ENCODE peak calls at places on chromosomes 11 and 22, in nine cellular contexts. B is fibroblast of lung; R is naive thymus-derived CD4-positive, alpha-beta T cell; V is cardiac muscle cell; C is mucosa of descending colon; F is Panc1; U is CD8-positive, alpha-beta memory T cell; Y is BJ; E is stomach. W is an unnamed sample. For H3K36me3, the result is how much of the 10 kb centered on the place peaks cover.

GRCh38 chr22:38781033-38781432 is 12.9 kb downstream of the DNAL4 start:
- DNase-seq in B (no peak), R (no peak), V (no peak), C (no peak), F (no peak), U (no peak), Y (no peak), E (no peak), W (no peak)

GRCh38 chr22:23565942-23566715 is 14.0 kb downstream of the IGLL1 start:
- DNase-seq in B (no peak), R (peak), V (peak), C (no peak), F (no peak), U (no peak), Y (no peak), E (no peak), W (no peak)

GRCh38 chr11:111514216-111515031 is at the start of gene HOATZ:
- DNase-seq in B (peak), R (peak), V (peak), C (no peak), F (no peak), U (no peak), Y (no peak), E (no peak), W (no peak)

GRCh38 chr11:76259299-76259908 is 53.1 kb upstream of the WNT11 start:
- DNase-seq in B (no peak), R (no peak), V (no peak), C (no peak), F (no peak), U (no peak), Y (no peak), E (no peak), W (no peak)

GRCh38 chr11:58330861-58331260 is 28.0 kb downstream of the OR5B17 start:
- DNase-seq in B (no peak), R (no peak), V (peak), C (no peak), F (no peak), U (no peak), Y (no peak), E (no peak), W (no peak)

GRCh38 chr11:109423114-109423859 is 1.3 kb downstream of the C11orf87 start:
- DNase-seq in B (peak), R (no peak), V (peak), C (no peak), F (no peak), U (no peak), Y (no peak), E (no peak), W (no peak)

GRCh38 chr11:119790476-119790875 is 61.5 kb upstream of the NECTIN1 start:
- DNase-seq in B (no peak), R (no peak), V (no peak), C (no peak), F (no peak), U (no peak), Y (no peak), E (no peak), W (no peak)

GRCh38 chr11:123547180-123547579 is 107.2 kb downstream of the SCN3B start:
- DNase-seq in B (no peak), R (no peak), V (no peak), C (no peak), F (no peak), U (no peak), Y (no peak), E (no peak), W (no peak)

GRCh38 chr11:45651156-45651555 is 14.3 kb downstream of the CHST1 start:
- DNase-seq in B (no peak), R (no peak), V (no peak), C (no peak), F (no peak), U (no peak), Y (no peak), E (no peak), W (no peak)

GRCh38 chr11:127994736-127995135 is 592.6 kb downstream of the ETS1 start:
- DNase-seq in B (peak), R (no peak), V (peak), C (no peak), F (no peak), U (no peak), Y (peak), E (no peak), W (no peak)

GRCh38 chr11:107682182-107682971 is 29.5 kb downstream of the SLN start:
- DNase-seq in B (no peak), R (no peak), V (no peak), C (no peak), F (no peak), U (no peak), Y (no peak), E (no peak), W (no peak)

GRCh38 chr11:130308925-130309324 is 5.8 kb downstream of the ZBTB44 start:
- DNase-seq in B (no peak), R (no peak), V (peak), C (no peak), F (no peak), U (no peak), Y (no peak), E (no peak), W (no peak)

GRCh38 chr11:70668204-70669202 is 270.2 kb downstream of the CTTN start:
- DNase-seq in B (no peak), R (no peak), V (no peak), C (no peak), F (peak), U (no peak), Y (no peak), E (no peak), W (peak)

GRCh38 chr22:20448630-20449029 is 11.0 kb upstream of the SCARF2 start:
- DNase-seq in B (no peak), R (no peak), V (no peak), C (no peak), F (no peak), U (no peak), Y (no peak), E (no peak), W (no peak)

GRCh38 chr11:88246680-88247079 is 71.4 kb upstream of the RAB38 start:
- DNase-seq in B (peak), R (no peak), V (peak), C (no peak), F (no peak), U (no peak), Y (peak), E (no peak), W (no peak)

GRCh38 chr11:32435947-32436750 is 810 bp upstream of the WT1 start:
- DNase-seq in B (no peak), R (no peak), V (peak), C (no peak), F (no peak), U (no peak), Y (no peak), E (no peak), W (no peak)
- H3K4me3 ChIP-seq in B (no peak), R (no peak), V (peak), C (no peak), F (peak), U (no peak), Y (no peak), E (peak), W (no peak)

GRCh38 chr11:1479678-1480118 is 6.9 kb downstream of the MOB2 start:
- DNase-seq in B (no peak), R (no peak), V (no peak), C (no peak), F (no peak), U (no peak), Y (no peak), E (no peak), W (no peak)
- H3K36me3 ChIP-seq in B (under half), R (under half), V (under half), C (under half), F (under half), U (under half), Y (under half), E (half or more), W (under half)

GRCh38 chr22:28021116-28021997 is 102.3 kb upstream of the PITPNB start:
- DNase-seq in B (no peak), R (no peak), V (no peak), C (no peak), F (no peak), U (no peak), Y (no peak), E (peak), W (no peak)
- H3K4me3 ChIP-seq in B (no peak), R (no peak), V (no peak), C (no peak), F (no peak), U (no peak), Y (no peak), E (no peak), W (no peak)

DNA sequence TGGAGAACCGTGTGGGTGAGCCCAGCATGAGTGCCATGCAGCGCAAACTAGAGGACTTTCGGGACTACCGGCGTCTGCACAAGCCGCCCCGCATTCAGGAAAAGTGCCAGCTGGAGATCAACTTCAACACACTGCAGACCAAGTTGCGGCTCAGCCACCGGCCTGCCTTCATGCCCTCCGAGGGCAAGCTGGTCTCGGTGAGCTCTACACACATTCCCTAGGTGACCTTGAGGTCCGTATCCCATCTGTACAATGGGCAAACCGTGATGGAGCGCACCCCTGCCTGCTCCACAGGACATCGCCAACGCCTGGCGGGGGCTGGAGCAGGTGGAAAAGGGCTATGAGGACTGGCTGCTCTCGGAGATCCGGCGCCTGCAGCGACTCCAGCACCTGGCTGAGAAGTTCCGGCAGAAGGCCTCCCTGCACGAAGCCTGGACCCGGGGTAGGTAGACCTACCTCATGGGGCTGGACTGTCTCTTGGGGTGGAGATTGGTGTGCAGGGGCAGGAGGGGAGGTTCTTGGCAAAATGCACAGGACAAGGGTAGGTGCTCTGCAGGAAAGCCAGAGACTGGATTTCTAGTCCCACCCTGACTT is 10.6 kb downstream of the CTSF start:
- DNase-seq in B (no peak), R (no peak), V (no peak), C (no peak), F (no peak), U (no peak), Y (no peak), E (no peak), W (no peak)
- H3K36me3 ChIP-seq in B (under half), R (under half), V (under half), C (under half), F (under half), U (under half), Y (under half), E (under half), W (under half)